ENCODE peak calls at places on chromosomes 2 and 18, in nine cellular contexts. O, F, V, B, Y, W, L, E and X are unnamed samples.

GRCh38 chr2:223692227-223692947 is 90.2 kb upstream of the SCG2 start:
- DNase-seq in O (peak; percentile 47), F (peak; percentile 76), V (peak; percentile 16), B (no peak), Y (no peak), W (peak; percentile 41), L (peak; percentile 67), E (no peak), X (peak; percentile 50)

GRCh38 chr2:235598842-235599531 is 105.1 kb downstream of the AGAP1 start:
- DNase-seq in O (no peak), F (peak; percentile 21), V (no peak), B (no peak), Y (no peak), W (no peak), L (peak; percentile 38), E (no peak), X (no peak)

GRCh38 chr2:33673937-33674336 is 74.8 kb upstream of the FAM98A start:
- DNase-seq in O (no peak), F (peak; percentile 26), V (no peak), B (no peak), Y (no peak), W (no peak), L (peak; percentile 25), E (no peak), X (no peak)

GRCh38 chr2:157150747-157151146 is 106.8 kb upstream of the GALNT5 start:
- DNase-seq in O (no peak), F (peak; percentile 37), V (no peak), B (no peak), Y (no peak), W (no peak), L (peak; percentile 74), E (no peak), X (no peak)

GRCh38 chr18:54023471-54023870 is 201.0 kb downstream of the MBD2 start:
- DNase-seq in O (no peak), F (no peak), V (no peak), B (no peak), Y (no peak), W (no peak), L (no peak), E (no peak), X (no peak)

GRCh38 chr2:224278531-224278930 is 123.4 kb downstream of the FAM124B start:
- DNase-seq in O (no peak), F (no peak), V (no peak), B (no peak), Y (no peak), W (no peak), L (peak; percentile 33), E (no peak), X (no peak)

GRCh38 chr18:9175115-9175514 is 38.5 kb downstream of the ANKRD12 start:
- DNase-seq in O (no peak), F (no peak), V (no peak), B (no peak), Y (no peak), W (no peak), L (no peak), E (no peak), X (no peak)

GRCh38 chr2:17628349-17629261 is 88.1 kb downstream of the VSNL1 start:
- DNase-seq in O (no peak), F (no peak), V (no peak), B (no peak), Y (no peak), W (no peak), L (no peak), E (no peak), X (no peak)

GRCh38 chr2:99754215-99754614 is 264.4 kb upstream of the REV1 start:
- DNase-seq in O (no peak), F (no peak), V (no peak), B (no peak), Y (no peak), W (no peak), L (peak; percentile 70), E (no peak), X (no peak)

GRCh38 chr2:168234407-168235085 is 12.8 kb downstream of the STK39 start:
- DNase-seq in O (no peak), F (no peak), V (no peak), B (no peak), Y (no peak), W (no peak), L (peak; percentile 64), E (no peak), X (no peak)

GRCh38 chr2:205703471-205703870 is 21.2 kb downstream of the NRP2 start:
- DNase-seq in O (no peak), F (no peak), V (no peak), B (no peak), Y (no peak), W (no peak), L (no peak), E (no peak), X (no peak)

GRCh38 chr18:8801263-8801901 is 96.0 kb downstream of the MTCL1 start:
- DNase-seq in O (no peak), F (peak; percentile 79), V (no peak), B (no peak), Y (no peak), W (no peak), L (peak; percentile 98), E (no peak), X (no peak)

GRCh38 chr2:37543967-37544366 is 127.5 kb downstream of the CDC42EP3 start:
- DNase-seq in O (no peak), F (no peak), V (no peak), B (no peak), Y (no peak), W (no peak), L (no peak), E (no peak), X (no peak)

GRCh38 chr2:45220227-45220626 is 211.0 kb upstream of the SIX2 start:
- DNase-seq in O (no peak), F (no peak), V (no peak), B (no peak), Y (peak; percentile 76), W (no peak), L (no peak), E (no peak), X (no peak)

DNA sequence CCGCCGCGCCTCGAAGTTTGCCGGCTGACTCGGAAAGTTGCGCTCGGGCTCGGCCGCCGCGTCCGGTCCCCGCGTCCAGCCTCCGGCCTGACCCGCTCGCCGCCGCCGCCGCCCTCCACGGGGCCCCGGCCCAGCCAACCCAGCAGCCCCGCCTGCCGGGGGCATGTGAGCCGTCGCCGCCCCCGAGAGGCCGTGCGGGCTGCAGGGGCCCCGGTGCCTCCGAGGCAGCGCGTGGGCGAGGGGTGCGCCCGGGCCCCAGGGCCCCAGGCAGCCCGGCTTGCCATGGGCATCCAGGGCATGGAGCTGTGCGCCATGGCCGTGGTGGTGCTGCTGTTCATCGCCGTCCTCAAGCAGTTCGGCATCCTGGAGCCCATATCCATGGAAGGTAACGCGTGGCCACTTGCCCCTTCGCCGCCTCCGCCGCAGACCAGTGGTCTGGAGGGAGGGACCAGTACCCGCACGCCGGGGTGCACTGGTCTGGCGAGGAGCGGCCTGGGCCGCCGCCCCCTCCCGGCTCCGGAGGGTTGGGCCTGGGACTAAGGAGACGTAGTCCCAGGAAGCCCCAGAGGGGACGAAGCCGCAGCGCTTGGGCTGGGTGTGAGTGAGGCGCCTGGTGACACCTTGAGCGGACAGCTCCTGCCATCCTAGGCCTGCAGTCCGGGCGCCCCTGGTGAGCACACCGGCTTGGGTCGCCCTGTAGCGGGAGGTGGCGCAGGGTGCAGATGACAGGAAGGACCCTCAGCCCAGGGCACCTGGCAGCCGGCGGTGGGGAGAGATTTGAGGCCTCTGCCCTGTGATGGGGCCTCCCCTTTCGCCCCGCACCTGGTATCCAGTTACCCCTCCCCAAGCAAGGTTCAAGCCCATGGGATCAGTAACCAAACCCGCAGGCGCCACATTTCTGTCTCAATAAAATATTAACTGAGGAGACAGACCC is 49.9 kb downstream of the KCNIP3 start:
- DNase-seq in O (no peak), F (no peak), V (peak; percentile 41), B (no peak), Y (no peak), W (peak; percentile 54), L (no peak), E (no peak), X (peak; percentile 57)
- H3K4me3 ChIP-seq in O (no peak overlapping the region), F (peak overlapping the region; percentile 62), V (peak overlapping the region; percentile 44), B (peak overlapping the region; percentile 39), Y (peak overlapping the region; percentile 71), W (peak overlapping the region; percentile 69), L (peak overlapping the region; percentile 52), E (peak overlapping the region; percentile 78), X (no peak overlapping the region)

DNA sequence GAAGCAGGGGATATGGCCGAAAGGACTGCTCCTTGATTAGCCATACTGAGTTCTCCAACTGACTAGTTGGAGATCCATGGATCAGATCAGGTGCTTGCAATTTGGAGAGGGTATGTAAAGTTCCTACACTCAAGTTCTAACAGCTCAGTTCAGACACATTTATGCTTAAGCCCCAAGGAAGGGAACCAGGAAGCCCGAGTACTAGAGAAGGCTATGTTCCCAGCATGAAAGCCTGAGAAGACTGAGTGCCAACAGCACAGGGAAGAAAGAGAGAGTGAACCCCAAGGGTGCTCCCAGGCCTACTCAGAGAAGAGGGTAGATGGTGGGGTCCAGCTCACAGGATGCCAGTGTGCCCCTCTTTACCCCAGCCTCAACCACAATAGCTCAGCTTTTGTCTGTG is 16.1 kb upstream of the SPTBN1 start:
- DNase-seq in O (no peak), F (no peak), V (no peak), B (no peak), Y (no peak), W (no peak), L (no peak), E (peak; percentile 57), X (no peak)
- H3K27ac ChIP-seq in O (no peak overlapping the region), F (no peak overlapping the region), V (no peak overlapping the region), B (no peak overlapping the region), Y (peak overlapping the region; percentile 34), W (no peak overlapping the region), L (no peak overlapping the region), E (no peak overlapping the region), X (no peak overlapping the region)

DNA sequence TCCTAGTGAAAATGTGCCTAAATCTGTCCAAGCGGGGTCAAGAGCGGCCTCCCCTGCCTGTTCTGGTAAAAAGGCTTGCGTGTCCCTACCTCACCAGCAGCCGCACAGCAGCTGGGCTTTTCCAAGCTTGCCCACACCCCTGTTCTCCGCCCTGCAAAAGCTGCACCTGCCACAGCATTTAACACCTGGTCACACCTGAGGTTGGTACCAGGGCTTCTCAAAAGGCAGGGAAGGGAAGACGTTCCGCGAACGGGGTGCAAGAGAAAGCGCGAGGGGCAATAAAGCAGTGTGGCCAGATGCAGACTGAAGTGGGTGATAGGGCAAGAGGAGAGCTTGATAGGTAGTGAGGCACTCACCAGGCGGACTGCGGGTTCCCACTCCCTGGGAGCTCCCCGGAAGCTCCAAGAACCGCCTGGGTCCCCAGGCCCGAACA is 25.6 kb upstream of the TMEM182 start:
- DNase-seq in O (no peak), F (peak; percentile 22), V (no peak), B (no peak), Y (peak; percentile 26), W (no peak), L (peak; percentile 20), E (no peak), X (no peak)
- TF ChIP-seq POLR2A in O (no peak), F (no peak), V (no peak), B (no peak), Y (no peak), W (no peak), L (no peak), E (no peak), X (no peak)

DNA sequence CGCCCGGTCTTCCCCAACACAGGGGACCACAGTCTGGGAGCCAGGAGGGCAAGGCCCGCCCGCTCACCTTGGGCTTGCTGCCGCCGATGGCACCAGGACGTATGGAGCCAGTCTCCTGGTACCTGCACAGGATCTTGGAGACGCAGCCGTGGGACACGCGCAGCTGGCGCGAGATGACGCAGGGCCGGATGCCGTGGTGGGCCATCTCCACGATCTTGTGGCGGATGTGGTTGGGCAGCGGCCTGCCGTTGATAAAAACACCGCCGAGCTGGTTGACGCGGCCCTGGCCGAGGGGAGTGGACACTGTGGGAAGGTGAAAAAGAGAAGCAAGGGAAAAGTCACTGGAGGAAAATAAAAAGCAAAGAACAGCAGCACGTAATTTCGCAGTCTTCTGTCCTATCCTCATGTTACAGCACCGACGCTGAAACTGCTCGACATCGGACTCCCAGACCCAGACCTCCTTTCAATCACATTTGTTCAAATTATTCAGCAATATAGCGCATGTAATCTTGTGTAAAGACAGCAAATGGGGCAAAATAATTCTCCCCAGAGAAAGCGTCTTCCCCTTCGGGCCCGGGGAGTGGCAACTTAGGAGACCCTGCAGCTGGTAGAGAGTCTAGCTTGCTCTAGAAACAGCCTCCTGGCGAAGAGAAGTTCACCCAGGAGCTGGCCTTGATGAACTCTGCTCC is 1.7 kb downstream of the PAX3 start:
- DNase-seq in O (no peak), F (no peak), V (no peak), B (no peak), Y (no peak), W (no peak), L (no peak), E (peak; percentile 82), X (peak; percentile 50)
- H3K4me3 ChIP-seq in O (no peak overlapping the region), F (no peak overlapping the region), V (no peak overlapping the region), B (no peak overlapping the region), Y (no peak overlapping the region), W (no peak overlapping the region), L (no peak overlapping the region), E (no peak overlapping the region), X (no peak overlapping the region)